ENCODE peak calls at places on chromosomes 3 and 15, in seven cellular contexts. E is Panc1, N is mesenchymal stem cell, R is GM23248, C is trophoblast cell, I is A549, D is osteoblast. Z is an unnamed sample.

GRCh38 chr15:57015897-57016296 is 97.5 kb downstream of the TCF12 start:
- DNase-seq in E (no peak), N (peak; percentile 44), R (no peak), C (peak; percentile 75), I (peak; percentile 25), D (peak; percentile 3), Z (peak; percentile 57)

GRCh38 chr3:123120546-123120945 is 53.7 kb downstream of the PDIA5 start:
- DNase-seq in E (no peak), N (no peak), R (no peak), C (no peak), I (no peak), D (no peak), Z (no peak)

GRCh38 chr3:14560110-14560509 is 20.0 kb upstream of the GRIP2 start:
- DNase-seq in E (no peak), N (no peak), R (no peak), C (no peak), I (no peak), D (no peak), Z (no peak)

GRCh38 chr3:170634663-170635096 is 48.8 kb upstream of the SLC7A14 start:
- DNase-seq in E (no peak), N (no peak), R (no peak), C (no peak), I (no peak), D (no peak), Z (no peak)

GRCh38 chr3:49716691-49717538 is 2.6 kb downstream of the AMIGO3 start:
- DNase-seq in E (no peak), N (no peak), R (no peak), C (no peak), I (no peak), D (peak; percentile 48), Z (no peak)

GRCh38 chr15:59611277-59612260 is at the start of gene GCNT3:
- DNase-seq in E (no peak), N (peak; percentile 18), R (peak; percentile 70), C (no peak), I (peak; percentile 96), D (peak; percentile 96), Z (peak; percentile 52)

GRCh38 chr3:149551500-149551899 is 77.0 kb downstream of the TM4SF4 start:
- DNase-seq in E (no peak), N (peak; percentile 46), R (no peak), C (no peak), I (no peak), D (no peak), Z (no peak)

GRCh38 chr3:38585791-38586420 is 63.6 kb downstream of the SCN5A start:
- DNase-seq in E (no peak), N (no peak), R (no peak), C (no peak), I (no peak), D (no peak), Z (no peak)

GRCh38 chr3:122697952-122698625 is 17.4 kb downstream of the PARP14 start:
- DNase-seq in E (no peak), N (no peak), R (no peak), C (no peak), I (peak; percentile 5), D (no peak), Z (no peak)

GRCh38 chr3:53813876-53814275 is 32.3 kb downstream of the CHDH start:
- DNase-seq in E (no peak), N (no peak), R (no peak), C (no peak), I (no peak), D (no peak), Z (no peak)

GRCh38 chr3:189901481-189901880 is 219.2 kb downstream of the P3H2 start:
- DNase-seq in E (no peak), N (no peak), R (no peak), C (peak; percentile 76), I (no peak), D (no peak), Z (no peak)
- H3K27ac ChIP-seq in E (no peak overlapping the region), N (no peak overlapping the region), R (no peak overlapping the region), C (no peak overlapping the region), I (peak overlapping the region; percentile 35), D (no peak overlapping the region), Z (peak overlapping the region; percentile 98)

GRCh38 chr15:70835415-70835814 is 18.5 kb downstream of the LARP6 start:
- DNase-seq in E (no peak), N (no peak), R (peak; percentile 64), C (no peak), I (no peak), D (no peak), Z (no peak)

GRCh38 chr15:70833897-70834765 is 19.8 kb downstream of the LARP6 start:
- DNase-seq in E (no peak), N (peak; percentile 38), R (peak; percentile 76), C (no peak), I (peak; percentile 73), D (peak; percentile 88), Z (no peak)

GRCh38 chr15:70834999-70835398 is 19.0 kb downstream of the LARP6 start:
- DNase-seq in E (no peak), N (no peak), R (no peak), C (no peak), I (no peak), D (no peak), Z (no peak)

GRCh38 chr15:70835826-70836225 is 18.1 kb downstream of the LARP6 start:
- DNase-seq in E (no peak), N (no peak), R (no peak), C (no peak), I (no peak), D (no peak), Z (no peak)

DNA sequence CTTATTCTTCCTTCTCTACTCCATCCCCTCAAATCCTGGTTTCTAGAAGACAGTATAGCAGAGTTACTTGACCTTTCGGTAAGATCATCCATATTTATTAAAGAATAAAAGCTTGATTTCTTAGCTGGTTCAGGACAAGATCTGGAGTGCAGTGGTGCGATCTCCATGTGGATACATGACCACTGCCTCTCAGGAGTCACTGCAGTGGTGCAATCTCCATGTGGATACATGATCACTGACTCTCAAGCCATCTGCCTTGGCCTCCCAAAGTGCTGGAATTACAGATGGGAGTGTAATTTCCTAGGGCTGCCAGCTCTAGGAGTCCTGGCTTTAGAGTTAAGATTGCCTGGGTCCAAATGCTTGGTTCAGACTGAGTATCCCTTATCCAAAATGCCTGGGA is 16.5 kb downstream of the LARP6 start:
- DNase-seq in E (no peak), N (no peak), R (no peak), C (no peak), I (no peak), D (no peak), Z (no peak)
- H3K27ac ChIP-seq in E (no peak overlapping the region), N (no peak overlapping the region), R (no peak overlapping the region), C (no peak overlapping the region), I (no peak overlapping the region), D (no peak overlapping the region), Z (no peak overlapping the region)

GRCh38 chr3:59270921-59271320 is 221.1 kb upstream of the CFAP20DC start:
- DNase-seq in E (no peak), N (no peak), R (no peak), C (peak; percentile 54), I (no peak), D (no peak), Z (no peak)
- H3K27ac ChIP-seq in E (no peak overlapping the region), N (no peak overlapping the region), R (no peak overlapping the region), C (no peak overlapping the region), I (no peak overlapping the region), D (no peak overlapping the region), Z (no peak overlapping the region)

GRCh38 chr3:71579301-71579933 is 4.1 kb downstream of the FOXP1 start:
- DNase-seq in E (no peak), N (no peak), R (no peak), C (no peak), I (no peak), D (no peak), Z (no peak)
- H3K27ac ChIP-seq in E (no peak overlapping the region), N (peak overlapping the region; percentile 98), R (no peak overlapping the region), C (no peak overlapping the region), I (peak overlapping the region; percentile 53), D (peak overlapping the region; percentile 89), Z (peak overlapping the region; percentile 83)

GRCh38 chr15:62432702-62433398 is 267.8 kb upstream of the C2CD4B start:
- DNase-seq in E (no peak), N (no peak), R (peak; percentile 65), C (no peak), I (no peak), D (no peak), Z (no peak)
- H3K27ac ChIP-seq in E (no peak overlapping the region), N (no peak overlapping the region), R (peak overlapping the region; percentile 17), C (no peak overlapping the region), I (no peak overlapping the region), D (no peak overlapping the region), Z (no peak overlapping the region)

GRCh38 chr15:66649235-66649984 is 52.6 kb upstream of the SMAD6 start:
- DNase-seq in E (no peak), N (no peak), R (no peak), C (no peak), I (no peak), D (no peak), Z (no peak)

GRCh38 chr15:66650433-66650832 is 51.6 kb upstream of the SMAD6 start:
- DNase-seq in E (no peak), N (peak; percentile 63), R (peak; percentile 33), C (peak; percentile 13), I (peak; percentile 27), D (peak; percentile 96), Z (no peak)

GRCh38 chr15:66652806-66653205 is 49.2 kb upstream of the SMAD6 start:
- DNase-seq in E (no peak), N (no peak), R (no peak), C (no peak), I (no peak), D (no peak), Z (no peak)

GRCh38 chr15:66651913-66652642 is 50.0 kb upstream of the SMAD6 start:
- DNase-seq in E (no peak), N (no peak), R (no peak), C (no peak), I (no peak), D (no peak), Z (no peak)

DNA sequence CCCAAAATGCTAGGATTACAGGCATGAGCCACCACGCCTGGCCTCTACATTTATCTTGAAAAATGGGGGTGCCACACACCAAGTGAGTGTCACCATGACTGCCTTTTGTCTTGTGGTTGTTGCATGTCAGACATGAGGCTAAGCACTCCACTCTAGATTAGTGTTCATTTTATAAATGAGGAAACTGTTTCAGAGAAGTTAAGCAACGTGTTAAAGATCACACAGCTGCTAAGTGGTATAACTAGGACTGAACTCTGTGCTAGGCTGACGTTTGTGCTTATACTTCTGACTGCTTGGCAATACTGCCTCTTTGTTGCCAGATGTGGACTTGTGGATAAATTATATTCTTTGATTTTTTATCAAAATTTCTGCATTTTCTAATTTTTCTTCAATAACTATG is 50.8 kb upstream of the SMAD6 start:
- DNase-seq in E (no peak), N (peak; percentile 44), R (no peak), C (no peak), I (no peak), D (no peak), Z (no peak)
- H3K27ac ChIP-seq in E (no peak overlapping the region), N (no peak overlapping the region), R (no peak overlapping the region), C (no peak overlapping the region), I (no peak overlapping the region), D (no peak overlapping the region), Z (no peak overlapping the region)